ENCODE peak calls at places on chromosomes 11 and 22, in six cellular contexts. One of them, this sample, is unnamed.

GRCh38 chr22:22752556-22753477 is 108.4 kb downstream of the GGTLC2 start:
- DNase-seq in GM12878: no peak
- DNase-seq in K562: no peak
- DNase-seq in A549: no peak
- DNase-seq in endothelial cell of umbilical vein: no peak
- DNase-seq in HepG2: no peak
- DNase-seq in this sample: peak

GRCh38 chr22:37309221-37310074 is 27.1 kb downstream of the CYTH4 start:
- DNase-seq in A549: no peak
- DNase-seq in HepG2: no peak
- DNase-seq in K562: peak
- DNase-seq in GM12878: peak
- DNase-seq in endothelial cell of umbilical vein: no peak
- DNase-seq in this sample: peak

GRCh38 chr11:8080674-8081590 is at the start of gene TUB:
- DNase-seq in HepG2: no peak
- DNase-seq in K562: no peak
- DNase-seq in GM12878: no peak
- DNase-seq in A549: peak
- DNase-seq in endothelial cell of umbilical vein: no peak
- DNase-seq in this sample: no peak

GRCh38 chr11:120689591-120689990 is 178.0 kb downstream of the GRIK4 start:
- DNase-seq in K562: no peak
- DNase-seq in GM12878: no peak
- DNase-seq in HepG2: no peak
- DNase-seq in endothelial cell of umbilical vein: no peak
- DNase-seq in A549: no peak
- DNase-seq in this sample: no peak

GRCh38 chr22:16960220-16960883 is 47.7 kb downstream of the GAB4 start:
- DNase-seq in GM12878: no peak
- DNase-seq in HepG2: no peak
- DNase-seq in endothelial cell of umbilical vein: no peak
- DNase-seq in A549: no peak
- DNase-seq in K562: no peak
- DNase-seq in this sample: no peak

GRCh38 chr11:114308689-114309089 is 12.5 kb downstream of the NNMT start:
- DNase-seq in endothelial cell of umbilical vein: no peak
- DNase-seq in HepG2: no peak
- DNase-seq in K562: no peak
- DNase-seq in GM12878: no peak
- DNase-seq in A549: no peak
- DNase-seq in this sample: peak

GRCh38 chr11:131845255-131845654 is 474.8 kb downstream of the NTM start:
- DNase-seq in K562: no peak
- DNase-seq in GM12878: no peak
- DNase-seq in HepG2: no peak
- DNase-seq in A549: no peak
- DNase-seq in endothelial cell of umbilical vein: no peak
- DNase-seq in this sample: no peak

GRCh38 chr11:63892233-63892632 is 24.7 kb downstream of the RCOR2 start:
- DNase-seq in K562: no peak
- DNase-seq in HepG2: no peak
- DNase-seq in A549: no peak
- DNase-seq in endothelial cell of umbilical vein: no peak
- DNase-seq in GM12878: no peak
- DNase-seq in this sample: peak

GRCh38 chr11:131246156-131246555 is 124.3 kb upstream of the NTM start:
- DNase-seq in GM12878: no peak
- DNase-seq in A549: no peak
- DNase-seq in K562: no peak
- DNase-seq in endothelial cell of umbilical vein: no peak
- DNase-seq in HepG2: no peak
- DNase-seq in this sample: no peak

GRCh38 chr22:45336971-45337431 is 27.3 kb downstream of the FAM118A start:
- DNase-seq in endothelial cell of umbilical vein: peak
- DNase-seq in HepG2: no peak
- DNase-seq in A549: no peak
- DNase-seq in K562: no peak
- DNase-seq in GM12878: no peak
- DNase-seq in this sample: no peak

GRCh38 chr11:9581556-9582161 is 8.2 kb downstream of the WEE1 start:
- DNase-seq in A549: no peak
- DNase-seq in HepG2: no peak
- DNase-seq in endothelial cell of umbilical vein: no peak
- DNase-seq in GM12878: no peak
- DNase-seq in K562: no peak
- DNase-seq in this sample: no peak

GRCh38 chr11:133793271-133793848 is 52.0 kb downstream of the SPATA19 start:
- DNase-seq in HepG2: no peak
- DNase-seq in A549: no peak
- DNase-seq in K562: no peak
- DNase-seq in endothelial cell of umbilical vein: no peak
- DNase-seq in GM12878: no peak
- DNase-seq in this sample: no peak

GRCh38 chr11:17469998-17470397 is 6.6 kb downstream of the ABCC8 start:
- DNase-seq in GM12878: no peak
- DNase-seq in endothelial cell of umbilical vein: no peak
- DNase-seq in K562: no peak
- DNase-seq in HepG2: no peak
- DNase-seq in A549: no peak
- DNase-seq in this sample: no peak

GRCh38 chr11:86060544-86060943 is 8.3 kb downstream of the PICALM start:
- DNase-seq in GM12878: no peak
- DNase-seq in HepG2: no peak
- DNase-seq in K562: no peak
- DNase-seq in endothelial cell of umbilical vein: no peak
- DNase-seq in A549: no peak
- DNase-seq in this sample: no peak

GRCh38 chr11:86064236-86064803 is 4.6 kb downstream of the PICALM start:
- DNase-seq in endothelial cell of umbilical vein: peak
- DNase-seq in HepG2: no peak
- DNase-seq in A549: no peak
- DNase-seq in GM12878: no peak
- DNase-seq in K562: peak
- DNase-seq in this sample: peak

GRCh38 chr11:86063536-86063935 is 5.3 kb downstream of the PICALM start:
- DNase-seq in endothelial cell of umbilical vein: peak
- DNase-seq in A549: no peak
- DNase-seq in HepG2: no peak
- DNase-seq in K562: no peak
- DNase-seq in GM12878: no peak
- DNase-seq in this sample: no peak

GRCh38 chr11:86061483-86061882 is 7.4 kb downstream of the PICALM start:
- DNase-seq in K562: no peak
- DNase-seq in endothelial cell of umbilical vein: no peak
- DNase-seq in A549: no peak
- DNase-seq in HepG2: no peak
- DNase-seq in GM12878: no peak
- DNase-seq in this sample: no peak

DNA sequence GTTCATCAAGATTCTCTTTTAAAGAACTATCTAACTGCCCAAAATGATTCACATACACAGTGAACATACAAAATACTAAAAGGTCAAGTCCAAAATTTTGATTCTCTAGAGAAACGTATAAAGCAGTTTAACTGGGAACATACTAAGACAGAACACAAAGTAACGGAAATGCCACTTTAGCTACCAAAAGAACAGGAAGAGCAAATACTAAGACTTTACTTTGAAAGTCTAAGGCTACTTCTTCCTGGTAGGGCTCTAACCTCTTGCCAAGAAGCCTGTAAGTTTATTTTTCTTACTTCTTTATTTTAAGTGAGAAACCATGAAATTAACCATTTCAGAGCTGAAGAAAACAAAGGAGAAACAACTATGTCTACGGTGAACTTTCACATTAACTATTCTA is 6.2 kb downstream of the PICALM start:
- DNase-seq in HepG2: no peak
- DNase-seq in GM12878: no peak
- DNase-seq in endothelial cell of umbilical vein: peak
- DNase-seq in K562: no peak
- DNase-seq in A549: no peak
- DNase-seq in this sample: no peak
- TF ChIP-seq MYC in HepG2: no peak
- TF ChIP-seq MYC in GM12878: no peak
- TF ChIP-seq MYC in endothelial cell of umbilical vein: no peak
- TF ChIP-seq MYC in K562: no peak
- TF ChIP-seq MYC in A549: no peak
- TF ChIP-seq MYC in this sample: no peak

GRCh38 chr11:68596231-68596630 is 88.1 kb upstream of the GAL start:
- DNase-seq in GM12878: no peak
- DNase-seq in K562: no peak
- DNase-seq in A549: no peak
- DNase-seq in endothelial cell of umbilical vein: peak
- DNase-seq in HepG2: no peak
- DNase-seq in this sample: no peak

GRCh38 chr11:68601147-68601546 is 83.2 kb upstream of the GAL start:
- DNase-seq in endothelial cell of umbilical vein: no peak
- DNase-seq in GM12878: no peak
- DNase-seq in K562: no peak
- DNase-seq in A549: no peak
- DNase-seq in HepG2: no peak
- DNase-seq in this sample: peak

GRCh38 chr11:68594123-68594522 is 90.2 kb upstream of the GAL start:
- DNase-seq in K562: no peak
- DNase-seq in A549: no peak
- DNase-seq in endothelial cell of umbilical vein: no peak
- DNase-seq in HepG2: no peak
- DNase-seq in GM12878: no peak
- DNase-seq in this sample: no peak

GRCh38 chr11:68593441-68593840 is 90.9 kb upstream of the GAL start:
- DNase-seq in K562: no peak
- DNase-seq in GM12878: no peak
- DNase-seq in HepG2: no peak
- DNase-seq in endothelial cell of umbilical vein: peak
- DNase-seq in A549: no peak
- DNase-seq in this sample: no peak

DNA sequence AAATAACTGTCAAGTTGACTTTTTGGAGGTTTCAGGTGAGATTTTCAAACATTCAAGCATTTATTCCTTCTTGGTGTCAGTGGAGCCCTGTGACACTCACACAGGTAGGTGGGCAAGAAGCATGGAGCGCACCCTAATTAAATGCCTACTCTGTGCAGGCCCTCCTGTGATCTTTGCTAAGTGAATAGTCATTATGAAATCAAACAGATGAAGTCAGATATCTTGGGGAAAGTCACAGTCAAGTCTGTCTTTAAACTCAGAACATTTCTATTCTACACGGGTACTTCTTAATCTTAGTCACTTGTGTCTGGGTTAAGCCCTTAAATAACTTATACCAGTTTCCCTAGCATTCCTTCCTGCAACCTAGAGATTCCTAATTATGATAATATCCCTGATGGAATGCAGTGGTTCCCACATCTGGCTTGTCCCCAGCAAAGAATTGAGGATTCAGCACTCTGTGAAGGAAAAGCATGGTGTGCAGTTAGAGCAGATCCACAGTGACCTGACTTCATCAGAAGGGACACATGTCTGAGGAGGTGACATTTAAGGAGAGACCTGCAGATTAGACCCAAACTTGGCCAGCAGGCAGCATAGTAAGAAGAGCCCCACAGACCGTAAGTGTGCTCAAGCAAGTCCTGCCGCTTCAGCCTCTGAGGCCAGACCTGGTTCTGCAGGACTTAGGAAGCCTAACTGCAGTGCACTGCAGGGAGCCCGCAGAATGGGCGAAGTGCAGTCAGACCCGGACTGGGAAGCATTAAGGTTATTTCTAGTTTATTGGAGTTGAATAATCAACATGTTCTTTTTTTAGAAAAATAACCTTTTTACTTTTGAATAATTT is 85.3 kb upstream of the GAL start:
- DNase-seq in endothelial cell of umbilical vein: no peak
- DNase-seq in K562: no peak
- DNase-seq in HepG2: no peak
- DNase-seq in A549: no peak
- DNase-seq in GM12878: no peak
- DNase-seq in this sample: no peak
- TF ChIP-seq MYC in endothelial cell of umbilical vein: no peak
- TF ChIP-seq MYC in K562: no peak
- TF ChIP-seq MYC in HepG2: no peak
- TF ChIP-seq MYC in A549: no peak
- TF ChIP-seq MYC in GM12878: no peak
- TF ChIP-seq MYC in this sample: no peak

GRCh38 chr22:39558254-39558727 is 12.3 kb upstream of the CACNA1I start:
- DNase-seq in GM12878: no peak
- DNase-seq in endothelial cell of umbilical vein: no peak
- DNase-seq in A549: no peak
- DNase-seq in K562: no peak
- DNase-seq in HepG2: no peak
- DNase-seq in this sample: no peak

GRCh38 chr22:39560127-39560526 is 10.4 kb upstream of the CACNA1I start:
- DNase-seq in HepG2: no peak
- DNase-seq in A549: no peak
- DNase-seq in K562: no peak
- DNase-seq in endothelial cell of umbilical vein: no peak
- DNase-seq in GM12878: no peak
- DNase-seq in this sample: no peak

GRCh38 chr22:39558950-39559349 is 11.6 kb upstream of the CACNA1I start:
- DNase-seq in K562: no peak
- DNase-seq in GM12878: no peak
- DNase-seq in endothelial cell of umbilical vein: no peak
- DNase-seq in HepG2: no peak
- DNase-seq in A549: no peak
- DNase-seq in this sample: no peak

GRCh38 chr22:39556970-39557811 is 13.4 kb upstream of the CACNA1I start:
- DNase-seq in K562: peak
- DNase-seq in endothelial cell of umbilical vein: no peak
- DNase-seq in A549: peak
- DNase-seq in GM12878: no peak
- DNase-seq in HepG2: no peak
- DNase-seq in this sample: no peak

GRCh38 chr22:39559456-39560105 is 11.0 kb upstream of the CACNA1I start:
- DNase-seq in A549: no peak
- DNase-seq in GM12878: no peak
- DNase-seq in HepG2: no peak
- DNase-seq in endothelial cell of umbilical vein: no peak
- DNase-seq in K562: peak
- DNase-seq in this sample: peak
- TF ChIP-seq MYC in A549: no peak
- TF ChIP-seq MYC in GM12878: no peak
- TF ChIP-seq MYC in HepG2: no peak
- TF ChIP-seq MYC in endothelial cell of umbilical vein: no peak
- TF ChIP-seq MYC in K562: no peak
- TF ChIP-seq MYC in this sample: no peak

GRCh38 chr11:74950374-74950969 is 1.4 kb downstream of the SPCS2 start:
- DNase-seq in K562: no peak
- DNase-seq in GM12878: peak
- DNase-seq in HepG2: peak
- DNase-seq in endothelial cell of umbilical vein: no peak
- DNase-seq in A549: no peak
- DNase-seq in this sample: no peak

GRCh38 chr11:74948898-74949747 is at the start of the genes SPCS2 and XRRA1:
- DNase-seq in K562: peak
- DNase-seq in A549: peak
- DNase-seq in HepG2: peak
- DNase-seq in GM12878: peak
- DNase-seq in endothelial cell of umbilical vein: peak
- DNase-seq in this sample: peak

GRCh38 chr11:74949748-74950127 is 672 bp downstream of the SPCS2 start:
- DNase-seq in endothelial cell of umbilical vein: peak
- DNase-seq in K562: no peak
- DNase-seq in HepG2: no peak
- DNase-seq in GM12878: no peak
- DNase-seq in A549: peak
- DNase-seq in this sample: peak

GRCh38 chr11:74952752-74953151 is 3.7 kb downstream of the SPCS2 start:
- DNase-seq in HepG2: no peak
- DNase-seq in A549: no peak
- DNase-seq in endothelial cell of umbilical vein: no peak
- DNase-seq in K562: no peak
- DNase-seq in GM12878: no peak
- DNase-seq in this sample: no peak

GRCh38 chr11:74951241-74951640 is 2.2 kb downstream of the SPCS2 start:
- DNase-seq in GM12878: no peak
- DNase-seq in A549: no peak
- DNase-seq in endothelial cell of umbilical vein: no peak
- DNase-seq in K562: no peak
- DNase-seq in HepG2: no peak
- DNase-seq in this sample: no peak
- TF ChIP-seq MYC in GM12878: no peak
- TF ChIP-seq MYC in A549: no peak
- TF ChIP-seq MYC in endothelial cell of umbilical vein: no peak
- TF ChIP-seq MYC in K562: no peak
- TF ChIP-seq MYC in HepG2: no peak
- TF ChIP-seq MYC in this sample: no peak

This sample was measured in NB4.